ENCODE peak calls at places on chromosomes 5 and 9, in ten cellular contexts. Q is PC-3, E is HCT116, O is H9, T is astrocyte, V is neural progenitor cell, G is MM.1S, U is IMR-90, B is A549, Y is DND-41. X is an unnamed sample.

GRCh38 chr9:34457266-34458012 is 931 bp downstream of the FAM219A start:
- DNase-seq in T (peak; percentile 69), O (peak; percentile 73), E (no peak), U (peak; percentile 77), Q (peak; percentile 62), Y (no peak), B (peak; percentile 62), V (peak; percentile 74), G (no peak), X (peak; percentile 66)

GRCh38 chr9:120531683-120532300 is 48.2 kb downstream of the CDK5RAP2 start:
- DNase-seq in E (peak; percentile 27), Q (peak; percentile 59), O (peak; percentile 41), G (peak; percentile 26), B (peak; percentile 55), Y (peak; percentile 16), V (peak; percentile 44), T (no peak), U (peak; percentile 32), X (peak; percentile 59)

GRCh38 chr9:35547889-35548418 is 57.1 kb upstream of the TESK1 start:
- DNase-seq in Y (no peak), G (no peak), T (no peak), Q (no peak), E (no peak), O (no peak), V (no peak), B (no peak), U (no peak), X (no peak)

GRCh38 chr5:150209020-150209635 is 19.3 kb downstream of the SLC6A7 start:
- DNase-seq in E (no peak), B (peak; percentile 11), G (no peak), T (peak; percentile 85), V (peak; percentile 39), Y (peak; percentile 27), U (peak; percentile 76), O (no peak), Q (peak; percentile 77), X (peak; percentile 23)

GRCh38 chr5:16147179-16147900 is 32.3 kb downstream of the MARCHF11 start:
- DNase-seq in E (no peak), T (no peak), Q (no peak), V (no peak), G (no peak), B (no peak), Y (no peak), O (no peak), U (no peak), X (no peak)

GRCh38 chr5:159773062-159773924 is 143.0 kb upstream of the ADRA1B start:
- DNase-seq in U (peak; percentile 90), T (peak; percentile 84), G (peak; percentile 90), E (peak; percentile 44), V (peak; percentile 83), Y (peak; percentile 85), Q (peak; percentile 86), O (peak; percentile 62), B (peak; percentile 76), X (peak; percentile 90)

GRCh38 chr9:37575921-37576721 is at the start of gene FBXO10:
- DNase-seq in O (peak; percentile 88), Y (no peak), B (peak; percentile 30), V (peak; percentile 92), E (no peak), T (peak; percentile 65), G (peak; percentile 63), U (peak; percentile 77), Q (peak; percentile 36), X (peak; percentile 57)

GRCh38 chr9:125867752-125868400 is 120.7 kb downstream of the PBX3 start:
- DNase-seq in T (no peak), Y (no peak), U (peak; percentile 44), O (no peak), V (no peak), Q (peak; percentile 8), G (no peak), B (no peak), E (peak; percentile 18), X (peak; percentile 39)

GRCh38 chr5:149651686-149652085 is 70.4 kb downstream of the ARHGEF37 start:
- DNase-seq in O (no peak), E (no peak), B (no peak), U (no peak), Y (no peak), G (no peak), Q (no peak), V (no peak), T (no peak), X (no peak)

GRCh38 chr5:147752033-147752432 is 30.5 kb downstream of the JAKMIP2 start:
- DNase-seq in T (no peak), E (no peak), U (no peak), V (peak; percentile 33), Q (no peak), O (no peak), Y (no peak), G (no peak), B (no peak), X (no peak)

GRCh38 chr5:127398508-127398907 is 107.9 kb downstream of the MEGF10 start:
- DNase-seq in E (no peak), T (no peak), O (no peak), V (no peak), G (no peak), B (no peak), U (no peak), Y (no peak), Q (no peak), X (no peak)

GRCh38 chr5:127400524-127400923 is 109.9 kb downstream of the MEGF10 start:
- DNase-seq in B (no peak), E (no peak), G (no peak), Q (no peak), T (no peak), O (no peak), U (no peak), Y (no peak), V (no peak), X (peak; percentile 0)

GRCh38 chr5:127399068-127399467 is 108.5 kb downstream of the MEGF10 start:
- DNase-seq in T (no peak), B (no peak), U (no peak), E (no peak), G (no peak), O (no peak), Q (no peak), Y (no peak), V (no peak), X (no peak)

GRCh38 chr5:127392762-127393161 is 102.2 kb downstream of the MEGF10 start:
- DNase-seq in V (no peak), U (no peak), B (no peak), Q (no peak), E (no peak), G (peak; percentile 46), T (no peak), Y (no peak), O (no peak), X (no peak)

GRCh38 chr5:127396490-127397155 is 106.0 kb downstream of the MEGF10 start:
- DNase-seq in U (no peak), V (peak; percentile 29), G (no peak), T (no peak), Y (no peak), Q (no peak), B (no peak), E (no peak), O (no peak), X (no peak)
- TF ChIP-seq CTCF in U (no peak), V (peak; percentile 41), G (no peak), T (no peak), Y (no peak), Q (no peak), B (no peak), E (no peak), O (peak; percentile 30), X (no peak)

GRCh38 chr5:178325311-178326053 is 92.9 kb upstream of the PHYKPL start:
- DNase-seq in T (no peak), Q (no peak), U (no peak), B (no peak), Y (no peak), E (no peak), V (no peak), G (no peak), O (no peak), X (no peak)
- H3K27ac ChIP-seq in T (no peak overlapping the region), Q (no peak overlapping the region), U (no peak overlapping the region), B (no peak overlapping the region), Y (no peak overlapping the region), E (no peak overlapping the region), V (no peak overlapping the region), G (no peak overlapping the region), O (no peak overlapping the region), X (no peak overlapping the region)

DNA sequence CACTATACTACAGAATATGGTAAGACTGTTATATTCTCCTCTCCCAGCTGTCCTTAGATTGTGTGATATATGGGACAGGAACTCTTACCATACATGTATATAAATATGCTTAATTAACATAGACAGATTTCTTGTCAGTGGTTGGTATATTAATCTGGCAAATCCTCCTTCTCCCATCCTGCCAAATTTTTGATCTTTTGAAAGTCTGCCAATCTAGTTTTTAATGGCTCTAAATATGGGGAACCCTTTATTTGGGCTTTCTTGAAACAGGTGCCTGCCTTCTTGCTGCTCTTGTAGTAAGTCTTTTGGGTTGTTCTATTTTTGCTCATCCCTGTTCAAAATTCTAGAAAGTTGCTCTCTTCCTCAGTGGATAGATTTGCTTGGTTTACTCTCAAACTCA is 63.5 kb downstream of the SPATA31D1 start:
- DNase-seq in U (no peak), G (no peak), Q (no peak), T (no peak), Y (no peak), V (no peak), O (no peak), B (no peak), E (no peak), X (no peak)
- H3K4me2 ChIP-seq in U (no peak overlapping the region), G (no peak overlapping the region), Q (no peak overlapping the region), T (no peak overlapping the region), Y (no peak overlapping the region), V (no peak overlapping the region), O (no peak overlapping the region), B (no peak overlapping the region), E (no peak overlapping the region), X (no peak overlapping the region)

GRCh38 chr5:77558266-77558665 is 66.2 kb upstream of the WDR41 start:
- DNase-seq in O (peak; percentile 45), T (no peak), Q (no peak), B (no peak), Y (no peak), V (peak; percentile 21), E (no peak), G (no peak), U (no peak), X (no peak)

GRCh38 chr5:77563475-77563874 is 71.4 kb upstream of the WDR41 start:
- DNase-seq in V (no peak), O (no peak), T (no peak), Q (no peak), G (no peak), U (no peak), B (no peak), E (no peak), Y (no peak), X (no peak)

GRCh38 chr5:77561965-77562364 is 69.8 kb upstream of the WDR41 start:
- DNase-seq in G (no peak), Q (no peak), T (no peak), V (no peak), U (no peak), O (no peak), E (no peak), B (no peak), Y (no peak), X (no peak)

DNA sequence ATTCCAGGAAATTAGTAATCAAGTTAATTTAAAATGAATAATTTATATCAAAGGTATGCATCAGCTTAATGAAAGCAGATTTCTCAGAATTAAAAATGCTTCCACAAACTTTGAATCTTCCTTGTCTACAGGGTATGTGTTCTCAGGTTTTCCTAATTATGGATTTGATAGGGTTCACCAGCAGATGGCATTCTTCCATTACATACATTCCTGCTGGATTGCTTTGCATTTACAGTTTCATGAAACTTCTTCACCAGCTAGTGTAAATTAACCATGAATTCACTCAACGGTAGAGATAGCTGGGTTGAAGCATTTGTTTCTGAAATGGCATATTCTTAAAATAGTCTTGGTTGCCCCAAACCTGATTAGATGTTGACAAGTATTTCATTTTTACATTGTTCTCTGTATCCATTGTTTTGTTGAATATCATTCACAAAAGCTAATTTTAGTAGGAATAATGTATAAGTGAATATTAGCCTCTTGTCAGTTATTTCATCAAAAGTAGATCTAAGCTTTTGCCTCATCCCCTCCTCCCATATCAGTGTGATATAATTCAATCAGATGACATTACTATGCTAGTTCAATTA is 68.7 kb upstream of the WDR41 start:
- DNase-seq in E (peak; percentile 38), V (peak; percentile 54), G (peak; percentile 37), B (peak; percentile 60), O (no peak), U (peak; percentile 55), Q (peak; percentile 58), T (peak; percentile 17), Y (no peak), X (peak; percentile 34)
- TF ChIP-seq CTCF in E (peak; percentile 60), V (peak; percentile 81), G (peak; percentile 51), B (peak; percentile 84), O (peak; percentile 78), U (peak; percentile 65), Q (peak; percentile 64), T (peak; percentile 60), Y (peak; percentile 71), X (peak; percentile 48)

X was measured in mammary epithelial cell.